ENCODE peak calls at places on chromosomes 1 and 21, in eight cellular contexts. O is iris pigment epithelial cell; T is Karpas-422; Z is cardiac fibroblast; R is SK-MEL-5; K is stimulated activated CD8-positive, alpha-beta memory T cell treated with anti-CD3 and anti-CD28 coated beads, Interleukin-7, amount 100 ng/mL, for 24 hours; H is T-helper 1 cell; U is NCI-H1105 treated with DMSO at 0.1 percent for 48 hours. J is an unnamed sample.

GRCh38 chr1:234863596-234863995 is 253.6 kb upstream of the IRF2BP2 start:
- DNase-seq in H (no peak), O (peak), U (no peak), R (no peak), T (no peak), Z (peak), K (no peak), J (no peak)

GRCh38 chr1:192167941-192168685 is 9.9 kb downstream of the RGS18 start:
- DNase-seq in T (peak), Z (peak), O (peak), K (no peak), R (peak), H (no peak), U (no peak), J (no peak)

GRCh38 chr21:27769763-27770162 is 802.9 kb upstream of the ADAMTS5 start:
- DNase-seq in O (peak), K (no peak), U (no peak), R (no peak), Z (no peak), H (no peak), T (no peak), J (no peak)

GRCh38 chr1:45658171-45658570 is 28.2 kb downstream of the GPBP1L1 start:
- DNase-seq in T (no peak), R (no peak), U (no peak), K (no peak), Z (no peak), H (no peak), O (no peak), J (no peak)

GRCh38 chr1:44792736-44793502 is 4.9 kb upstream of the BEST4 start:
- DNase-seq in K (no peak), H (no peak), O (no peak), Z (no peak), T (no peak), U (no peak), R (no peak), J (no peak)

GRCh38 chr1:63794927-63795326 is 21.1 kb downstream of the ROR1 start:
- DNase-seq in O (peak), U (no peak), K (no peak), T (no peak), R (no peak), Z (no peak), H (no peak), J (no peak)

GRCh38 chr1:235608278-235608677 is 41.3 kb downstream of the GNG4 start:
- DNase-seq in Z (no peak), T (no peak), O (no peak), U (no peak), K (no peak), H (no peak), R (no peak), J (no peak)

GRCh38 chr1:117098287-117098890 is 23.2 kb downstream of the TRIM45 start:
- DNase-seq in Z (peak), H (no peak), K (no peak), U (no peak), R (no peak), T (no peak), O (peak), J (no peak)

GRCh38 chr1:168301664-168302320 is 21.1 kb downstream of the TBX19 start:
- DNase-seq in U (no peak), H (no peak), O (peak), K (no peak), T (no peak), Z (peak), R (peak), J (no peak)

J was measured in hippocampal formation.